ENCODE peak calls at places on chromosomes 5 and 9, in five cellular contexts. J is breast epithelium, T is IMR-90, O is A549, I is endothelial cell of umbilical vein. Z is an unnamed sample.

GRCh38 chr9:127724012-127724411 is 8.1 kb downstream of the TTC16 start:
- DNase-seq in T (no peak), I (no peak), J (no peak), O (no peak), Z (peak; percentile 77)

GRCh38 chr9:69798737-69799136 is 21.9 kb upstream of the CFAP95 start:
- DNase-seq in O (no peak), I (no peak), T (peak; percentile 62), J (no peak), Z (no peak)

GRCh38 chr5:28190011-28190410 is 1151.6 kb upstream of the CDH9 start:
- DNase-seq in J (no peak), O (no peak), I (no peak), T (no peak), Z (no peak)

GRCh38 chr5:161925960-161926359 is 78.0 kb downstream of the GABRA1 start:
- DNase-seq in J (no peak), T (no peak), I (no peak), O (no peak), Z (no peak)

GRCh38 chr9:134287591-134288518 is 38.4 kb upstream of the RXRA start:
- DNase-seq in J (no peak), O (no peak), I (no peak), T (no peak), Z (no peak)

GRCh38 chr9:89922099-89922498 is 317.3 kb downstream of the GADD45G start:
- DNase-seq in T (no peak), I (no peak), O (no peak), J (no peak), Z (no peak)

GRCh38 chr9:33719581-33720374 is 75.6 kb upstream of the PRSS3 start:
- DNase-seq in J (no peak), T (no peak), I (no peak), O (peak; percentile 30), Z (peak; percentile 68)

GRCh38 chr5:117813850-117814249 is 1174.5 kb downstream of the DTWD2 start:
- DNase-seq in O (no peak), I (no peak), T (no peak), J (no peak), Z (no peak)

DNA sequence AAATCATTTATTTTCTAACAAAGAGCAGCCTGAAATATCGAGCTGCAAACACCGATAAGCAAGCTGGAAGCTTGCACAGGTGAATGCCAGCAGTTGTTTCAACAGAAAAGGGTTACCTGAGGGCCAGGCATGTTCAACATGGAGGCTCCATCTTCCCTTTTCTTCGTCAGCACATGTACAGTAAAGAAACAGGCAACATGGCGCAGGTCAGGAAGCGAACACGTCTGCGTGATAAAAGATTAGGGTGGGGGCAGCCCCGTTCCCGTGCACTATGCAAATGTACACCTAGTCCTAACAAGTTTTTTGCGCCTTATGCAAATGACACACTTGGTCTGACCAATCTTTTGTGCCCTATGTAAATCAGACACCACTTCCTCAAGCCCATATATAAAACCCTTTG is 452.1 kb upstream of the PTPRD start:
- DNase-seq in T (no peak), O (no peak), I (no peak), J (no peak), Z (no peak)
- TF ChIP-seq POLR2A in T (no peak), O (no peak), I (no peak), J (no peak), Z (no peak)

DNA sequence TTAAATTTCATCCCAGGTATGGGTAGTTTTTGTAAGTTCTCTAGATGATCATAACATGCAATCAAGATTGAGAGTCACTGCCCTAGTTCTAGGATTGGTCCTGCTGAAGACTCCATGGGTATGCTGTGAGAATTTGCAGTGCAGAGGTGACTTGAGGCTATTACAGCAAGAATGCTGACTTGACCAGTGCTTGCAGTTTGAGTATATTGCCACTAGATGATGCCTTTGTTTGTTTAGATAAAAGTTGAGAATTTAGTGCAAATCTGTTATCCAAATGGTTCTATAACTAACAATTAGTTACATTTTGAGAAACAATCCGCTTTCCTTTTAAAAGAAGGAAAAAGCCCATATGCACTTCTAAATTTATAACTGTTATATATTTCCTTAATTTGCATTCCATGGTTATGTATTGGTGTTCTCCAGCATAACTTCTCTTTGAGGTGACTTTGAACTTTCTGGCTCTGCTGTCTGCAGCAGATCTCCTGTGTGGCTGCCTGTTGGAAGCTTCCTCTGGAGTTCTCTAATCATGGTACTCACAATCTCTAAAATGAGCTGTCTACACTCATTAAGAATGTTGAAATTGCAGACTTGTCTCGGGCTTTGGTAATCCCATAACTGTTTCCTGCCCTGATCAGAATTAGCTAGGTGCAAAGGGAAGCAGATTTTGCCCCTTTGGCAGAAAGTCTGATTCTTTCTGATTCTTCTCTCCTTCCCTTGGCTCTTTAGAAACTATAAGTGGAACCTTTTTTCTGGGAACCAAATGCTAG is 24.9 kb downstream of the MELK start:
- DNase-seq in I (peak; percentile 55), J (no peak), T (peak; percentile 70), O (peak; percentile 78), Z (no peak)
- TF ChIP-seq CTCF in I (peak; percentile 60), J (no peak), T (peak; percentile 79), O (peak; percentile 57), Z (peak; percentile 45)

DNA sequence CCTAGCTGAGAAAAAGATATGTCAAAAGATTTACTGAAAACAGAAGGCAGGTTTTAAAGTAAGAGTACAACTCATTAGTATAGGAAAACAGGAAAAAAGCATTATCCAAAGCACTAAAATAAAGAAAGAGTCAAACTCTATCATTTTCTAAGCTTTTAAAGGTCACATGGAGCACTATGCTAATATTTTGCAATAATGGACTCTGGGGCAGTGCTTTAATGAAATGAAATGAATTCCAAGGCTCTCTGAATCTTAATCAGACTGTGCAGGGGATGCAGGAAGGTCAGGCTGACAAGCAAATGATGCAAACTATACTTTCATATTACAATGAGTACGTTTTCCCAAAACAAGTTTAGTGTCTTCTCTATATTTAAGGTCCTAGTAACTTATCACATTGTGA is 981.9 kb upstream of the DMAC1 start:
- DNase-seq in T (no peak), O (no peak), J (no peak), I (no peak), Z (no peak)
- H3K4me1 ChIP-seq in T (no peaks in the 10 kb centered on the region), O (no peaks in the 10 kb centered on the region), J (no peaks in the 10 kb centered on the region), I (no peaks in the 10 kb centered on the region), Z (no peaks in the 10 kb centered on the region)

GRCh38 chr5:146448783-146449519 is 1.8 kb downstream of the TCERG1 start:
- DNase-seq in I (no peak), T (no peak), O (no peak), J (no peak), Z (no peak)

GRCh38 chr5:146451411-146451810 is 4.3 kb downstream of the TCERG1 start:
- DNase-seq in J (no peak), T (no peak), O (no peak), I (no peak), Z (no peak)

GRCh38 chr5:146441896-146442295 is 5.2 kb upstream of the TCERG1 start:
- DNase-seq in J (no peak), T (peak; percentile 36), O (no peak), I (no peak), Z (no peak)

GRCh38 chr5:146446861-146447733 is at the start of gene TCERG1:
- DNase-seq in O (peak; percentile 81), I (peak; percentile 100), T (peak; percentile 100), J (peak; percentile 99), Z (peak; percentile 99)

DNA sequence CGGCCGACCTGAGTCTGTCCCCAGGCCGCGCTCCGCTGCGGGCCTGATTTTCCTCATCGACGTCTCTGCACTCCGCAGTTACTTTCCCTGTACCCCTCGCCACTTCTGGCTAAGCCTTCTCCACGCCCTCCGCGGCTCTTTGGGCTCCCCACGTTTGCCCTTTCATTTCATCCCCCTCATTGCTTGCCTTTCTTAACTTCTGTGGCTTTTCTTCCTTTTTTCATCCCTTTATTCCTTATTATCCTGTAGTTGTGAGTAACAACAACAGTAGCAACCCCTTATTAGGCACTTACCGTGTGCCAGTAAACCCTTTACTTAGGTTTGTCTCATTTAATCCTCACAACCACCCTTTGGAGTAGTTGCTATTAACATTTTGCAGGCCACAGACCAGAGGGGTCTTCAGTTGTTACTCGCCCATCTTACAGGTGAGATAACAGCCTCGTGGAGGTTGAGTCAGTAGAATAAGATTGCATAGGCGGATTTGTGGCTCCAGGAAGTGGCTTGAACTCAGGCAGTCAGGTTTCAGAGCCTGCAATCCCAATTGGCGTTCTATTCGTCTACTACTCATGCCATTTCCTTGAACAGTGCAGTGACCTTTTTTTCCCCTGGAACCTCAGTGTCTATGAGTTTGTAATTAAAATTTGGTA is 724 bp downstream of the TCERG1 start:
- DNase-seq in J (no peak), T (peak; percentile 55), I (peak; percentile 63), O (no peak), Z (no peak)
- TF ChIP-seq POLR2A in J (no peak), T (no peak), I (peak; percentile 59), O (no peak), Z (no peak)

DNA sequence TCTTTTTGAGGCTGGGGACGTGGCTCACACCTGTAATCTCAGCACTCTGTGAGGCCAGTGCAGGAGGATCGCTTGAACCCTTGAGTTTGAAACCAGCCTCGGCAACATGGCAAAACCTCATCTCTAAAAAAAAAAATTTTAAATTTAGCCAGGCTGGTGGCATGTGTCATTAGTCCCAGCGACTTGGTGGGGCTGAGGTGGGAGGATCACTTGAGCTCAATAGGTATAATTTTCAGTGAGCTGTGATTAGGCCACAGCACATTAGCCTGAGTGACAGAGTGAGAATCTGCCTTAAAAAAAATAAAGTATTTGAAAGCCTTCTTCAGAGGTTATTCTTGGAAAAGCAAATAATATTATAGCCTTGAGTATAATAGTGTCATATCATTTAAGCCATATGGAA is 41.8 kb downstream of the NSD1 start:
- DNase-seq in J (no peak), I (no peak), O (no peak), T (no peak), Z (no peak)
- TF ChIP-seq CTCF in J (no peak), I (no peak), O (no peak), T (no peak), Z (no peak)

DNA sequence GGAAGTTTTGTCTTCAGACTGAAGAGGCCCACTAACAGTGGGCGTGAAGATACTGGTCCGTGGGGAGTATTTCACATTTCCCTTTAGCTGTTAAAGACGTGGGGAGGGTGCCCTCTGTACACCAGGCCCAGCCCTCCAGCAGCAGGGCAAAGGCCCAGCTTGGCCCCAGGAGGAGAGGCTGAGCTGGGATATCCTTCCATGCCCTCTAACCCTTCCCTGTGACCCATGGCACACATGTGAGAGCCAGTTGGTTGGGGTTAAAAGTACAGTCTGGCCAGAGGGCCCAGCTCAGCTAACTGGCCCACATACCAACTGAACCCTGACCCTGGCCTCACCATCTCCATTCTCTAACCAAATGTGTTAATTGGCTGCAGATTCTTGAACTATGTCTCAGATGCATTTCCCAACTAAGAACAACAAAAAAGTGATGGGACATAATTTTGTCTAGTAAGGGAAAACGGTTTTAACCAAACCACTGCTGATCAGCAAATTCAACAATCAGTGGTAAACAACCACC is 74.4 kb downstream of the LHFPL2 start:
- DNase-seq in O (no peak), J (no peak), I (no peak), T (no peak), Z (peak; percentile 26)
- H3K4me1 ChIP-seq in O (peaks cover 43% of the 10 kb centered on the region), J (peaks cover 42% of the 10 kb centered on the region), I (peaks cover 8% of the 10 kb centered on the region), T (peaks cover 17% of the 10 kb centered on the region), Z (peaks cover 2% of the 10 kb centered on the region)

Z was measured in upper lobe of left lung.